ENCODE peak calls at places on chromosomes 5 and 9, in nine cellular contexts. Y, X, L, C, B, G, A, H and T are unnamed samples.

GRCh38 chr9:119368681-119369581 is at the start of gene BRINP1:
- DNase-seq in Y (peak; percentile 64), X (no peak), L (peak; percentile 47), C (no peak), B (peak; percentile 19), G (peak; percentile 62), A (no peak), H (peak; percentile 64), T (peak; percentile 46)

GRCh38 chr9:69603656-69604055 is 68.5 kb downstream of the APBA1 start:
- DNase-seq in Y (no peak), X (no peak), L (no peak), C (no peak), B (no peak), G (no peak), A (no peak), H (no peak), T (no peak)

GRCh38 chr5:157924931-157925729 is 66.2 kb upstream of the CLINT1 start:
- DNase-seq in Y (no peak), X (peak; percentile 52), L (no peak), C (no peak), B (no peak), G (no peak), A (peak; percentile 39), H (peak; percentile 64), T (no peak)

GRCh38 chr5:98314262-98314661 is 459.2 kb upstream of the RGMB start:
- DNase-seq in Y (no peak), X (no peak), L (no peak), C (no peak), B (peak; percentile 89), G (no peak), A (no peak), H (peak; percentile 19), T (no peak)

GRCh38 chr5:68848086-68848485 is 245.7 kb upstream of the SLC30A5 start:
- DNase-seq in Y (no peak), X (no peak), L (no peak), C (no peak), B (peak; percentile 62), G (no peak), A (no peak), H (no peak), T (no peak)

GRCh38 chr5:127695336-127695735 is 7.9 kb upstream of the CCDC192 start:
- DNase-seq in Y (no peak), X (no peak), L (no peak), C (no peak), B (no peak), G (no peak), A (no peak), H (no peak), T (no peak)

GRCh38 chr5:142816577-142816976 is 46.4 kb downstream of the ARHGAP26 start:
- DNase-seq in Y (no peak), X (no peak), L (no peak), C (no peak), B (peak; percentile 50), G (no peak), A (peak; percentile 31), H (peak; percentile 58), T (peak; percentile 54)

GRCh38 chr9:37026085-37026935 is 7.8 kb downstream of the PAX5 start:
- DNase-seq in Y (no peak), X (no peak), L (no peak), C (no peak), B (no peak), G (no peak), A (no peak), H (no peak), T (no peak)

GRCh38 chr5:1294839-1295649 is at the start of gene TERT:
- DNase-seq in Y (no peak), X (no peak), L (peak; percentile 57), C (no peak), B (no peak), G (no peak), A (peak; percentile 83), H (peak; percentile 64), T (peak; percentile 59)

GRCh38 chr5:88785396-88786216 is 97.4 kb downstream of the MEF2C start:
- DNase-seq in Y (no peak), X (peak; percentile 56), L (no peak), C (peak; percentile 43), B (peak; percentile 92), G (no peak), A (peak; percentile 3), H (peak; percentile 86), T (peak; percentile 84)

GRCh38 chr5:96093890-96094381 is 132.3 kb upstream of the ELL2 start:
- DNase-seq in Y (no peak), X (no peak), L (no peak), C (no peak), B (peak; percentile 46), G (no peak), A (no peak), H (no peak), T (no peak)

GRCh38 chr5:67773439-67773988 is 442.0 kb upstream of the PIK3R1 start:
- DNase-seq in Y (peak; percentile 51), X (no peak), L (peak; percentile 24), C (no peak), B (peak; percentile 30), G (peak; percentile 59), A (no peak), H (peak; percentile 23), T (no peak)